ENCODE peak calls at places on chromosomes 12 and 14, in five cellular contexts. A is pulmonary artery endothelial cell, C is astrocyte, W is GM10248, P is C1 segment of cervical spinal cord. R is an unnamed sample.

GRCh38 chr14:38208825-38209562 is 1.3 kb downstream of the SSTR1 start:
- DNase-seq in A (no peak), C (peak; percentile 33), W (no peak), P (no peak), R (peak; percentile 61)

GRCh38 chr14:64708148-64709004 is 4.2 kb downstream of the PLEKHG3 start:
- DNase-seq in A (no peak), C (peak; percentile 64), W (no peak), P (peak; percentile 38), R (peak; percentile 61)

GRCh38 chr12:56158926-56159461 is 835 bp downstream of the MYL6 start:
- DNase-seq in A (peak; percentile 36), C (peak; percentile 53), W (peak; percentile 38), P (no peak), R (peak; percentile 64)

GRCh38 chr14:98766818-98767217 is 505.2 kb downstream of the BCL11B start:
- DNase-seq in A (no peak), C (peak; percentile 1), W (no peak), P (no peak), R (no peak)

GRCh38 chr14:72518809-72519377 is 375.0 kb downstream of the DPF3 start:
- DNase-seq in A (no peak), C (peak; percentile 39), W (peak; percentile 53), P (no peak), R (peak; percentile 45)

GRCh38 chr12:113048716-113049127 is 7.8 kb upstream of the DTX1 start:
- DNase-seq in A (peak; percentile 13), C (peak; percentile 8), W (peak; percentile 76), P (no peak), R (peak; percentile 40)

GRCh38 chr12:93524386-93525133 is 47.9 kb upstream of the SOCS2 start:
- DNase-seq in A (no peak), C (no peak), W (no peak), P (no peak), R (no peak)

GRCh38 chr14:83473846-83474245 is 1940.2 kb upstream of the SEL1L start:
- DNase-seq in A (no peak), C (peak; percentile 2), W (no peak), P (no peak), R (peak; percentile 46)

GRCh38 chr12:45986646-45987338 is 3.6 kb downstream of the SCAF11 start:
- DNase-seq in A (no peak), C (no peak), W (no peak), P (no peak), R (no peak)

GRCh38 chr12:124021025-124021406 is 48.0 kb downstream of the ZNF664 start:
- DNase-seq in A (no peak), C (no peak), W (no peak), P (no peak), R (no peak)

GRCh38 chr12:5873341-5873919 is 71.6 kb downstream of the ANO2 start:
- DNase-seq in A (no peak), C (no peak), W (no peak), P (no peak), R (no peak)

GRCh38 chr14:64442300-64442988 is 22.9 kb upstream of the AKAP5 start:
- DNase-seq in A (no peak), C (no peak), W (no peak), P (no peak), R (no peak)

GRCh38 chr12:76915381-76916169 is 36.8 kb upstream of the CSRP2 start:
- DNase-seq in A (no peak), C (no peak), W (no peak), P (no peak), R (peak; percentile 38)

GRCh38 chr14:80792756-80793155 is 148.8 kb downstream of the CEP128 start:
- DNase-seq in A (no peak), C (no peak), W (no peak), P (no peak), R (peak; percentile 12)

GRCh38 chr12:115213538-115213961 is 529.6 kb upstream of the TBX3 start:
- DNase-seq in A (no peak), C (no peak), W (no peak), P (no peak), R (no peak)

GRCh38 chr14:57061009-57061711 is 207.5 kb downstream of the EXOC5 start:
- DNase-seq in A (no peak), C (no peak), W (no peak), P (no peak), R (no peak)

GRCh38 chr12:84166812-84167211 is 745.8 kb downstream of the SLC6A15 start:
- DNase-seq in A (no peak), C (no peak), W (no peak), P (no peak), R (no peak)

R was measured in amniotic epithelial cell.